ENCODE peak calls at places on chromosomes 5 and 9, in nine cellular contexts. One of them, this sample, is unnamed.

GRCh38 chr5:181100121-181101015 is 30.6 kb downstream of the OR2V1 start:
- DNase-seq in iris pigment epithelial cell: peak; percentile 12
- DNase-seq in HepG2: no peak
- DNase-seq in iPS DF 6.9: no peak
- DNase-seq in hypothalamus: no peak
- DNase-seq in effector memory CD4-positive, alpha-beta T cell: no peak
- DNase-seq in NAMALWA: no peak
- DNase-seq in adrenal gland: no peak
- DNase-seq in uterus: no peak
- DNase-seq in this sample: no peak

GRCh38 chr5:132268698-132269551 is 11.4 kb downstream of the PDLIM4 start:
- DNase-seq in iris pigment epithelial cell: peak; percentile 69
- DNase-seq in HepG2: no peak
- DNase-seq in iPS DF 6.9: no peak
- DNase-seq in hypothalamus: no peak
- DNase-seq in effector memory CD4-positive, alpha-beta T cell: no peak
- DNase-seq in NAMALWA: no peak
- DNase-seq in adrenal gland: peak; percentile 19
- DNase-seq in uterus: no peak
- DNase-seq in this sample: peak; percentile 45

GRCh38 chr5:16866220-16866619 is 69.9 kb downstream of the MYO10 start:
- DNase-seq in iris pigment epithelial cell: no peak
- DNase-seq in HepG2: no peak
- DNase-seq in iPS DF 6.9: no peak
- DNase-seq in hypothalamus: no peak
- DNase-seq in effector memory CD4-positive, alpha-beta T cell: no peak
- DNase-seq in NAMALWA: no peak
- DNase-seq in adrenal gland: no peak
- DNase-seq in uterus: no peak
- DNase-seq in this sample: no peak

GRCh38 chr5:132090107-132090506 is 16.5 kb downstream of the CSF2 start:
- DNase-seq in iris pigment epithelial cell: peak; percentile 80
- DNase-seq in HepG2: no peak
- DNase-seq in iPS DF 6.9: no peak
- DNase-seq in hypothalamus: no peak
- DNase-seq in effector memory CD4-positive, alpha-beta T cell: no peak
- DNase-seq in NAMALWA: no peak
- DNase-seq in adrenal gland: no peak
- DNase-seq in uterus: no peak
- DNase-seq in this sample: no peak

GRCh38 chr9:78026947-78027346 is 4.7 kb downstream of the GNAQ start:
- DNase-seq in iris pigment epithelial cell: peak; percentile 75
- DNase-seq in HepG2: no peak
- DNase-seq in iPS DF 6.9: no peak
- DNase-seq in hypothalamus: no peak
- DNase-seq in effector memory CD4-positive, alpha-beta T cell: no peak
- DNase-seq in NAMALWA: no peak
- DNase-seq in adrenal gland: no peak
- DNase-seq in uterus: no peak
- DNase-seq in this sample: no peak

GRCh38 chr9:121949364-121949763 is 143.7 kb downstream of the TTLL11 start:
- DNase-seq in iris pigment epithelial cell: no peak
- DNase-seq in HepG2: no peak
- DNase-seq in iPS DF 6.9: no peak
- DNase-seq in hypothalamus: no peak
- DNase-seq in effector memory CD4-positive, alpha-beta T cell: no peak
- DNase-seq in NAMALWA: no peak
- DNase-seq in adrenal gland: no peak
- DNase-seq in uterus: no peak
- DNase-seq in this sample: no peak

GRCh38 chr9:121561385-121562222 is 62.0 kb upstream of the GGTA1 start:
- DNase-seq in iris pigment epithelial cell: no peak
- DNase-seq in HepG2: no peak
- DNase-seq in iPS DF 6.9: no peak
- DNase-seq in hypothalamus: no peak
- DNase-seq in effector memory CD4-positive, alpha-beta T cell: no peak
- DNase-seq in NAMALWA: no peak
- DNase-seq in adrenal gland: no peak
- DNase-seq in uterus: no peak
- DNase-seq in this sample: no peak

GRCh38 chr9:118606669-118607068 is 762.6 kb downstream of the BRINP1 start:
- DNase-seq in iris pigment epithelial cell: no peak
- DNase-seq in HepG2: no peak
- DNase-seq in iPS DF 6.9: no peak
- DNase-seq in hypothalamus: no peak
- DNase-seq in effector memory CD4-positive, alpha-beta T cell: no peak
- DNase-seq in NAMALWA: no peak
- DNase-seq in adrenal gland: no peak
- DNase-seq in uterus: no peak
- DNase-seq in this sample: no peak

GRCh38 chr5:116766470-116766947 is 191.9 kb upstream of the SEMA6A start:
- DNase-seq in iris pigment epithelial cell: peak; percentile 89
- DNase-seq in HepG2: peak; percentile 86
- DNase-seq in iPS DF 6.9: no peak
- DNase-seq in hypothalamus: peak; percentile 5
- DNase-seq in effector memory CD4-positive, alpha-beta T cell: no peak
- DNase-seq in NAMALWA: no peak
- DNase-seq in adrenal gland: peak; percentile 23
- DNase-seq in uterus: peak; percentile 29
- DNase-seq in this sample: no peak

GRCh38 chr5:2866622-2867372 is 115.3 kb upstream of the IRX2 start:
- DNase-seq in iris pigment epithelial cell: no peak
- DNase-seq in HepG2: no peak
- DNase-seq in iPS DF 6.9: no peak
- DNase-seq in hypothalamus: peak; percentile 14
- DNase-seq in effector memory CD4-positive, alpha-beta T cell: no peak
- DNase-seq in NAMALWA: no peak
- DNase-seq in adrenal gland: no peak
- DNase-seq in uterus: no peak
- DNase-seq in this sample: peak; percentile 40

GRCh38 chr5:56540266-56540665 is 275.1 kb upstream of the MAP3K1 start:
- DNase-seq in iris pigment epithelial cell: no peak
- DNase-seq in HepG2: no peak
- DNase-seq in iPS DF 6.9: no peak
- DNase-seq in hypothalamus: no peak
- DNase-seq in effector memory CD4-positive, alpha-beta T cell: no peak
- DNase-seq in NAMALWA: no peak
- DNase-seq in adrenal gland: no peak
- DNase-seq in uterus: no peak
- DNase-seq in this sample: no peak

GRCh38 chr9:112112941-112113399 is 62.1 kb downstream of the SUSD1 start:
- DNase-seq in iris pigment epithelial cell: peak; percentile 54
- DNase-seq in HepG2: peak; percentile 60
- DNase-seq in iPS DF 6.9: no peak
- DNase-seq in hypothalamus: no peak
- DNase-seq in effector memory CD4-positive, alpha-beta T cell: no peak
- DNase-seq in NAMALWA: no peak
- DNase-seq in adrenal gland: no peak
- DNase-seq in uterus: no peak
- DNase-seq in this sample: no peak

GRCh38 chr5:73701566-73701965 is 75.6 kb downstream of the ARHGEF28 start:
- DNase-seq in iris pigment epithelial cell: peak; percentile 68
- DNase-seq in HepG2: no peak
- DNase-seq in iPS DF 6.9: no peak
- DNase-seq in hypothalamus: no peak
- DNase-seq in effector memory CD4-positive, alpha-beta T cell: no peak
- DNase-seq in NAMALWA: no peak
- DNase-seq in adrenal gland: no peak
- DNase-seq in uterus: no peak
- DNase-seq in this sample: no peak

GRCh38 chr9:9754186-9754585 is 858.6 kb downstream of the PTPRD start:
- DNase-seq in iris pigment epithelial cell: peak; percentile 1
- DNase-seq in HepG2: no peak
- DNase-seq in iPS DF 6.9: no peak
- DNase-seq in hypothalamus: no peak
- DNase-seq in effector memory CD4-positive, alpha-beta T cell: no peak
- DNase-seq in NAMALWA: no peak
- DNase-seq in adrenal gland: no peak
- DNase-seq in uterus: no peak
- DNase-seq in this sample: no peak

GRCh38 chr9:137956039-137956438 is 78.5 kb downstream of the CACNA1B start:
- DNase-seq in iris pigment epithelial cell: no peak
- DNase-seq in HepG2: no peak
- DNase-seq in iPS DF 6.9: no peak
- DNase-seq in hypothalamus: no peak
- DNase-seq in effector memory CD4-positive, alpha-beta T cell: no peak
- DNase-seq in NAMALWA: no peak
- DNase-seq in adrenal gland: no peak
- DNase-seq in uterus: no peak
- DNase-seq in this sample: no peak

GRCh38 chr5:77561965-77562364 is 69.8 kb upstream of the WDR41 start:
- DNase-seq in iris pigment epithelial cell: no peak
- DNase-seq in HepG2: no peak
- DNase-seq in iPS DF 6.9: no peak
- DNase-seq in hypothalamus: no peak
- DNase-seq in effector memory CD4-positive, alpha-beta T cell: no peak
- DNase-seq in NAMALWA: no peak
- DNase-seq in adrenal gland: no peak
- DNase-seq in uterus: no peak
- DNase-seq in this sample: no peak

GRCh38 chr5:35145671-35146317 is 84.5 kb downstream of the PRLR start:
- DNase-seq in iris pigment epithelial cell: no peak
- DNase-seq in HepG2: no peak
- DNase-seq in iPS DF 6.9: no peak
- DNase-seq in hypothalamus: no peak
- DNase-seq in effector memory CD4-positive, alpha-beta T cell: no peak
- DNase-seq in NAMALWA: no peak
- DNase-seq in adrenal gland: no peak
- DNase-seq in uterus: no peak
- DNase-seq in this sample: no peak

GRCh38 chr9:87766697-87767096 is 40.8 kb downstream of the CTSL start:
- DNase-seq in iris pigment epithelial cell: no peak
- DNase-seq in HepG2: no peak
- DNase-seq in iPS DF 6.9: no peak
- DNase-seq in hypothalamus: no peak
- DNase-seq in effector memory CD4-positive, alpha-beta T cell: no peak
- DNase-seq in NAMALWA: no peak
- DNase-seq in adrenal gland: no peak
- DNase-seq in uterus: no peak
- DNase-seq in this sample: peak; percentile 73

GRCh38 chr5:14580037-14581034 is 1.3 kb upstream of the OTULINL start:
- DNase-seq in iris pigment epithelial cell: no peak
- DNase-seq in HepG2: no peak
- DNase-seq in iPS DF 6.9: no peak
- DNase-seq in hypothalamus: no peak
- DNase-seq in effector memory CD4-positive, alpha-beta T cell: no peak
- DNase-seq in NAMALWA: no peak
- DNase-seq in adrenal gland: no peak
- DNase-seq in uterus: no peak
- DNase-seq in this sample: no peak

GRCh38 chr9:89436326-89436725 is 61.6 kb downstream of the SEMA4D start:
- DNase-seq in iris pigment epithelial cell: no peak
- DNase-seq in HepG2: no peak
- DNase-seq in iPS DF 6.9: no peak
- DNase-seq in hypothalamus: peak; percentile 62
- DNase-seq in effector memory CD4-positive, alpha-beta T cell: no peak
- DNase-seq in NAMALWA: no peak
- DNase-seq in adrenal gland: no peak
- DNase-seq in uterus: no peak
- DNase-seq in this sample: no peak

GRCh38 chr5:76403713-76403962 is 553 bp downstream of the IQGAP2 start:
- DNase-seq in iris pigment epithelial cell: peak; percentile 34
- DNase-seq in HepG2: no peak
- DNase-seq in iPS DF 6.9: no peak
- DNase-seq in hypothalamus: no peak
- DNase-seq in effector memory CD4-positive, alpha-beta T cell: no peak
- DNase-seq in NAMALWA: no peak
- DNase-seq in adrenal gland: no peak
- DNase-seq in uterus: no peak
- DNase-seq in this sample: no peak

GRCh38 chr5:168752416-168753190 is 173.4 kb upstream of the PANK3 start:
- DNase-seq in iris pigment epithelial cell: no peak
- DNase-seq in HepG2: no peak
- DNase-seq in iPS DF 6.9: no peak
- DNase-seq in hypothalamus: no peak
- DNase-seq in effector memory CD4-positive, alpha-beta T cell: no peak
- DNase-seq in NAMALWA: no peak
- DNase-seq in adrenal gland: no peak
- DNase-seq in uterus: no peak
- DNase-seq in this sample: peak; percentile 32

GRCh38 chr5:90542827-90543519 is 13.6 kb upstream of the LYSMD3 start:
- DNase-seq in iris pigment epithelial cell: no peak
- DNase-seq in HepG2: no peak
- DNase-seq in iPS DF 6.9: no peak
- DNase-seq in hypothalamus: no peak
- DNase-seq in effector memory CD4-positive, alpha-beta T cell: no peak
- DNase-seq in NAMALWA: no peak
- DNase-seq in adrenal gland: no peak
- DNase-seq in uterus: no peak
- DNase-seq in this sample: no peak

GRCh38 chr5:150140830-150141229 is 14.8 kb downstream of the PDGFRB start:
- DNase-seq in iris pigment epithelial cell: peak; percentile 95
- DNase-seq in HepG2: no peak
- DNase-seq in iPS DF 6.9: no peak
- DNase-seq in hypothalamus: no peak
- DNase-seq in effector memory CD4-positive, alpha-beta T cell: no peak
- DNase-seq in NAMALWA: no peak
- DNase-seq in adrenal gland: no peak
- DNase-seq in uterus: no peak
- DNase-seq in this sample: no peak

GRCh38 chr5:11941566-11941965 is 37.3 kb upstream of the CTNND2 start:
- DNase-seq in iris pigment epithelial cell: no peak
- DNase-seq in HepG2: no peak
- DNase-seq in iPS DF 6.9: no peak
- DNase-seq in hypothalamus: no peak
- DNase-seq in effector memory CD4-positive, alpha-beta T cell: no peak
- DNase-seq in NAMALWA: no peak
- DNase-seq in adrenal gland: no peak
- DNase-seq in uterus: no peak
- DNase-seq in this sample: no peak

GRCh38 chr5:64273276-64273675 is 107.6 kb downstream of the RNF180 start:
- DNase-seq in iris pigment epithelial cell: peak; percentile 8
- DNase-seq in HepG2: no peak
- DNase-seq in iPS DF 6.9: no peak
- DNase-seq in hypothalamus: no peak
- DNase-seq in effector memory CD4-positive, alpha-beta T cell: no peak
- DNase-seq in NAMALWA: no peak
- DNase-seq in adrenal gland: no peak
- DNase-seq in uterus: no peak
- DNase-seq in this sample: no peak

GRCh38 chr5:68178579-68178978 is 37.0 kb upstream of the PIK3R1 start:
- DNase-seq in iris pigment epithelial cell: peak; percentile 81
- DNase-seq in HepG2: no peak
- DNase-seq in iPS DF 6.9: no peak
- DNase-seq in hypothalamus: no peak
- DNase-seq in effector memory CD4-positive, alpha-beta T cell: no peak
- DNase-seq in NAMALWA: no peak
- DNase-seq in adrenal gland: no peak
- DNase-seq in uterus: no peak
- DNase-seq in this sample: no peak

GRCh38 chr5:100424017-100424416 is 111.2 kb upstream of the FAM174A start:
- DNase-seq in iris pigment epithelial cell: no peak
- DNase-seq in HepG2: no peak
- DNase-seq in iPS DF 6.9: no peak
- DNase-seq in hypothalamus: no peak
- DNase-seq in effector memory CD4-positive, alpha-beta T cell: no peak
- DNase-seq in NAMALWA: no peak
- DNase-seq in adrenal gland: no peak
- DNase-seq in uterus: no peak
- DNase-seq in this sample: no peak

GRCh38 chr9:96029722-96030515 is 154.4 kb downstream of the ERCC6L2 start:
- DNase-seq in iris pigment epithelial cell: no peak
- DNase-seq in HepG2: no peak
- DNase-seq in iPS DF 6.9: no peak
- DNase-seq in hypothalamus: no peak
- DNase-seq in effector memory CD4-positive, alpha-beta T cell: no peak
- DNase-seq in NAMALWA: no peak
- DNase-seq in adrenal gland: no peak
- DNase-seq in uterus: no peak
- DNase-seq in this sample: no peak

GRCh38 chr5:137075163-137075970 is 423.8 kb downstream of the SPOCK1 start:
- DNase-seq in iris pigment epithelial cell: peak; percentile 7
- DNase-seq in HepG2: peak; percentile 69
- DNase-seq in iPS DF 6.9: peak; percentile 74
- DNase-seq in hypothalamus: no peak
- DNase-seq in effector memory CD4-positive, alpha-beta T cell: no peak
- DNase-seq in NAMALWA: peak; percentile 73
- DNase-seq in adrenal gland: peak; percentile 79
- DNase-seq in uterus: peak; percentile 43
- DNase-seq in this sample: peak; percentile 60

GRCh38 chr5:168654225-168654624 is 75.1 kb upstream of the PANK3 start:
- DNase-seq in iris pigment epithelial cell: peak; percentile 17
- DNase-seq in HepG2: no peak
- DNase-seq in iPS DF 6.9: no peak
- DNase-seq in hypothalamus: no peak
- DNase-seq in effector memory CD4-positive, alpha-beta T cell: no peak
- DNase-seq in NAMALWA: no peak
- DNase-seq in adrenal gland: no peak
- DNase-seq in uterus: peak; percentile 32
- DNase-seq in this sample: no peak